ENCODE peak calls at places on chromosomes 11 and 22, in four cellular contexts. S, B, U and H are unnamed samples.

GRCh38 chr11:46528445-46529085 is 65.3 kb downstream of the AMBRA1 start:
- DNase-seq in S (no peak), B (no peak), U (no peak), H (no peak)

GRCh38 chr22:42970029-42970428 is 44.9 kb downstream of the PACSIN2 start:
- DNase-seq in S (no peak), B (no peak), U (no peak), H (no peak)

GRCh38 chr22:32830957-32831356 is 29.5 kb downstream of the TIMP3 start:
- DNase-seq in S (no peak), B (no peak), U (no peak), H (no peak)

GRCh38 chr11:22304337-22304961 is 33.7 kb upstream of the SLC17A6 start:
- DNase-seq in S (peak), B (peak), U (no peak), H (no peak)

GRCh38 chr11:46520971-46521745 is 72.7 kb downstream of the AMBRA1 start:
- DNase-seq in S (no peak), B (no peak), U (no peak), H (no peak)

GRCh38 chr22:40819741-40820140 is 595 bp upstream of the SLC25A17 start:
- DNase-seq in S (no peak), B (no peak), U (no peak), H (no peak)

GRCh38 chr11:10762185-10762584 is 11.1 kb downstream of the CTR9 start:
- DNase-seq in S (no peak), B (no peak), U (peak), H (no peak)

GRCh38 chr11:59012942-59013256 is 73.2 kb upstream of the GLYATL1B start:
- DNase-seq in S (no peak), B (no peak), U (no peak), H (no peak)

GRCh38 chr22:49586244-49586748 is 241.4 kb downstream of the BRD1 start:
- DNase-seq in S (no peak), B (peak), U (no peak), H (no peak)

GRCh38 chr11:68749501-68750196 is 1.7 kb downstream of the TESMIN start:
- DNase-seq in S (no peak), B (no peak), U (no peak), H (peak)

GRCh38 chr22:23032681-23033080 is 37.6 kb upstream of the GNAZ start:
- DNase-seq in S (no peak), B (no peak), U (no peak), H (no peak)

GRCh38 chr22:24027389-24027980 is 16.4 kb downstream of the CABIN1 start:
- DNase-seq in S (no peak), B (no peak), U (no peak), H (no peak)

GRCh38 chr11:72642815-72643511 is 31.3 kb downstream of the PDE2A start:
- DNase-seq in S (peak), B (no peak), U (no peak), H (peak)

GRCh38 chr11:78313181-78313788 is 104.3 kb downstream of the GAB2 start:
- DNase-seq in S (no peak), B (peak), U (no peak), H (no peak)

GRCh38 chr22:45576273-45576625 is 73.6 kb downstream of the FBLN1 start:
- DNase-seq in S (no peak), B (no peak), U (no peak), H (no peak)

GRCh38 chr11:95495722-95496121 is 264.7 kb upstream of the SESN3 start:
- DNase-seq in S (no peak), B (no peak), U (no peak), H (no peak)

GRCh38 chr22:31148953-31149627 is 8.8 kb upstream of the PLA2G3 start:
- DNase-seq in S (peak), B (peak), U (no peak), H (peak)

GRCh38 chr11:27722945-27723344 is 22.7 kb upstream of the BDNF start:
- DNase-seq in S (no peak), B (no peak), U (no peak), H (peak)

GRCh38 chr11:108511851-108512474 is 13.8 kb upstream of the POGLUT3 start:
- DNase-seq in S (no peak), B (no peak), U (no peak), H (no peak)

GRCh38 chr11:95363189-95363588 is 132.2 kb upstream of the SESN3 start:
- DNase-seq in S (no peak), B (no peak), U (no peak), H (no peak)

GRCh38 chr11:44698228-44698923 is 28.4 kb upstream of the TSPAN18 start:
- DNase-seq in S (no peak), B (no peak), U (no peak), H (no peak)

GRCh38 chr11:123450593-123450992 is 20.5 kb downstream of the GRAMD1B start:
- DNase-seq in S (no peak), B (no peak), U (no peak), H (no peak)

GRCh38 chr11:19389787-19390303 is 149.1 kb upstream of the E2F8 start:
- DNase-seq in S (no peak), B (peak), U (no peak), H (no peak)

GRCh38 chr22:38327396-38327795 is 10.2 kb upstream of the CSNK1E start:
- DNase-seq in S (no peak), B (no peak), U (no peak), H (no peak)

GRCh38 chr11:60854140-60854846 is 1.5 kb downstream of the PTGDR2 start:
- DNase-seq in S (peak), B (no peak), U (no peak), H (no peak)

GRCh38 chr11:69637601-69637955 is 3.4 kb upstream of the CCND1 start:
- DNase-seq in S (no peak), B (no peak), U (no peak), H (peak)

GRCh38 chr11:11380883-11381282 is 27.8 kb upstream of the CSNK2A3 start:
- DNase-seq in S (no peak), B (no peak), U (no peak), H (no peak)

GRCh38 chr11:45620243-45620642 is 45.2 kb downstream of the CHST1 start:
- DNase-seq in S (no peak), B (no peak), U (no peak), H (no peak)

GRCh38 chr22:22942511-22943329 is 55.1 kb downstream of the IGLL5 start:
- DNase-seq in S (peak), B (peak), U (peak), H (peak)

GRCh38 chr11:76073716-76074115 is 132.6 kb downstream of the WNT11 start:
- DNase-seq in S (no peak), B (no peak), U (no peak), H (no peak)

DNA sequence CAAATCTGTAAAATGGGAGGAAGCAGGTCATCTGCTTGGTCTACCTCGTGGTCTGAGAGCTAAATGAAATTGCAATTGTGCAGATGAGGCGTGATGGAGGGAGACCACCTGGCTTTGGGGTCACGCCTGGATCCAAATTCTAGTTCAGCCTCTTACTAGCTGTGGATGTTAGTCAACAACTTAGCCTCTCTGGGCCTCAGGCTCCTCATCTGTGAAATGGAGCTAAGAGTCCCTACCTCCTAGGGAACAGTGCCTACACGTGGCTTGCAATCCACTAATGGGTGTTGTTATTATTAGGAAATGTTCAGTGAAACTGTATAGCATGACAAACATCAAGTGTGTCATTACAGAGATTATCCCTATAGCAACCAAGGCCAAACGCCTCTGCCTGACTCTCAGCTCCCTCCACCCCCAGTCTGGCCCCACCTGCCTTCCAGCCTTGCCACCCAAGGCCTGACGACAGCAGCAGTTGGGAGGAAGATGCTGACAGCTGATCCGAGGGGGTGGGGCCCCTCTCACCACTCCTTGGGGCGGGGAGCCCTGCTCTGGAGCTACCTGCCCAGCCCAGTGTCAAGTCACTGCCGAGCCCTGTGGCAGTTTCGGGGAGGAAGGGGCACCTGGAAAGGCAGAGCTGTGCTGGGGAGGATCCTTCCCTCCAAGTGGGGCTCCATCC is 1.7 kb upstream of the RHOD start:
- DNase-seq in S (peak), B (peak), U (no peak), H (no peak)
- TF ChIP-seq CREB1 in S (no peak), B (peak), U (no peak), H (no peak)

DNA sequence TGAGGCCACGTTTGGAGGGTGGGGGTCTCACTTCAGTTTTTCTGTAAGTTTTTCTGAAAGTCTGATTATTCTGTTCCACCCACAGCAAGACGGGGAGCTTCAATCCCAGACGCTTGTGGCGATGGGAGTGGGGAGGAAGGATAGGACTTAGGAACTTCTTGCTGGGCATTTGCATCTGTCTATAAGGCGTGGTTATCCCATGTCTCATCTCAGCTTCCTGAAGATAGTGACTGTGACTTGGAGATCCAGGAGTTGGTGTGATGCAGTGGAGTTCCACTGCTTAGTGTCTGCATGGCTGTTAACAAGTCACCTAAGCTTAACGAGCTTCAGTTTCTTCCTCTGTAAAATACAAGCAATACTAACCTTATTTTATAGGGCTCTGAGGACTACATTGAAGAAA is 58.9 kb upstream of the BARX2 start:
- DNase-seq in S (no peak), B (no peak), U (no peak), H (no peak)
- TF ChIP-seq TCF7 in S (no peak), B (no peak), U (no peak), H (no peak)

DNA sequence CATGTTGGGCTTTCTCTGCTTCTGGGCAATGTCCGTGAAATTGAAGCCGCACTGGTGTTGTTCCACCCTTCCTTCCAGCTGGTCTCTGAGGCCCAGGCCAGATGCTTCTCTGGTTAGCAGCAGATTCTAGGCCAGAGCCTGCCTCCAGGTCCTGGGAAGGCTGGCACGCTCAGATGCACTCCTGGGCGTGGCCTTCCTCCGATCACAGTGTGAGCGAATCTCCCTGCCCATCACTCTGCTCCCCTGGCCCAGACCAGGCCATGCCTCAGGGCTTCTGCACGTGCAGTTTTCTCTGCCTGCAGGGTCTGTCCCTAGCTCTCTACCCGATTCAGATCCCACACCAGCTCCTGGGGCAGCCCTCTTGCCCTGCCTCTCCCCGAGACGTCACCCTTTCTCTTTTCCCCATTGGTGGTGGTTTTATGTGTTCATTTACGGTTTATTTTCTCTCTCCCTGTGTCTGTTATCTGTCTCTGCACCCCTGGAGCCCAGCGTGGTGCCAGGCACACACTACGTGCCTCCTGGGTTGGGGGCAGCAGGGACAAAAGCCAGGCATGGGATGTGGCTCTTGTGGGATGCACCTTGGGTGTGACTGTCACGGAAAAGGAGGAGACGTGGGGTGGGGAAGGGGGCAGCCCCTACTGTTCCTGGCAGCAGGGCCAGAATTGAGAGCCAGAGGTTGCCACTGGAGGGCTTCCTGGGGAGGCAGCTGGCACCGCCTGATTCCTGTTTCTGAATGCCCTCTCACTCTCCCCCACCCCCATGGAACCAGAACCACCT is 66.0 kb downstream of the KCNQ1 start:
- DNase-seq in S (peak), B (no peak), U (no peak), H (peak)
- TF ChIP-seq ESRRA in S (no peak), B (no peak), U (no peak), H (no peak)

DNA sequence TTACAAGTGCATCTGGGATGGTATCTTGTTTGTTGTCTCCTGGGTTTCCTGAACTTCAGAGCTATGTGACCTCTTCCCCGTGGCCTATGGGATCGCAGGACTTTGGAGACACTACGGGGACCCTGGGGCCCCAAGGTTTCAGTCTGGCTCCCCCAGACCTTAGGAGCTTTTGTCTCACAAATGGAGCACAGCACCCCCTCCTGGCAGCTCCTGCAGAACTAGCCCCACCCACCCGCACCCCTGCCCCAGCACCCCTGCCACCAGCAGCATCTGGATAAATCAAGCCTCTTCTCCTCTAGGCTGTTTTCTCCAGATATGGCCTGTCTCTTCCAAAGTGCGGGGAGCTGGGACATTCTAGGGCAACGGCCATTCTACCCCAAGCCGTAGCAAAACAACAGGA is 10.4 kb downstream of the RCOR2 start:
- DNase-seq in S (peak), B (no peak), U (no peak), H (peak)
- TF ChIP-seq CREB1 in S (no peak), B (no peak), U (no peak), H (no peak)

DNA sequence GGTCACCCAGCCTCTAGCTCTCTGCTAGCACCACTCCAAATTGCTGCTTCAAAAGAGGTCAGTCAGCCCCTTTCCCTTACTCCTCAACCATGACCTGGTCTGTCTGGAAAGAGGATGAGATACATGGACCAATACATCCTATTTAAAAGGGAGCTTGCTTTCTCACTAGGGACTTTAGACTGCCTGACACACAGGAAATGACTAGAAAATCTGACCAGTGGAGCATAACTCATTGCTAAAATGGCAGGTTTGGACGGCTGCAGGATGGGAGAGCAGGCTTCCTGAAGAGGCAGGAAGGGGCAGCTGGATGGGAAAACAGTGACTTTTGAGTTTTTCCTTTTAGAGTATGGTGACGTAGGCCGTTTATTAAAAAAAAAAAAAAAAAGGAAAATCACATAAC is 25.3 kb downstream of the STIM1 start:
- DNase-seq in S (no peak), B (peak), U (no peak), H (no peak)
- TF ChIP-seq TCF7 in S (no peak), B (no peak), U (no peak), H (no peak)

GRCh38 chr11:49995559-49995958 is 13.2 kb upstream of the OR4C12 start:
- DNase-seq in S (peak), B (peak), U (no peak), H (peak)
- TF ChIP-seq ESRRA in S (no peak), B (no peak), U (no peak), H (no peak)

DNA sequence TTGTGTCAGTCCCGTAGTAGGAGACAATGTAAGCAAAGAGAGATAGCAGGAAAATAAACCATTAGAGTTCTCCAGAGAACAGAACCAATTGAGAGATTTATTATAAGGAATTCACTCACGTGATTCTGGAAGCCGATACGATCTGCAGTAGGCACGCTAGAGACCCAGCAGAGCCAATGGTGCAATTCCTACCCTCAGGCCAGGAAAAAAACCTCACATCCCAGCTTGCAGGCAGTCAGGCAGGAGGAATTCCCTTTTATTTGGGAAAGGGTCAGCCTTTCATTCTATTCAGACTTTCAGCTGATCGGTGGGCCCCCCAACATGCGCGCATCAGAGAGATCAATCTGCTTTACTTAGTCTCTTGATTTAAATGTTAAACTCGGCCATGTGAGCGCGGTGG is 7.3 kb upstream of the PLEKHA7 start:
- DNase-seq in S (no peak), B (no peak), U (no peak), H (peak)
- TF ChIP-seq CREB1 in S (no peak), B (no peak), U (no peak), H (no peak)

DNA sequence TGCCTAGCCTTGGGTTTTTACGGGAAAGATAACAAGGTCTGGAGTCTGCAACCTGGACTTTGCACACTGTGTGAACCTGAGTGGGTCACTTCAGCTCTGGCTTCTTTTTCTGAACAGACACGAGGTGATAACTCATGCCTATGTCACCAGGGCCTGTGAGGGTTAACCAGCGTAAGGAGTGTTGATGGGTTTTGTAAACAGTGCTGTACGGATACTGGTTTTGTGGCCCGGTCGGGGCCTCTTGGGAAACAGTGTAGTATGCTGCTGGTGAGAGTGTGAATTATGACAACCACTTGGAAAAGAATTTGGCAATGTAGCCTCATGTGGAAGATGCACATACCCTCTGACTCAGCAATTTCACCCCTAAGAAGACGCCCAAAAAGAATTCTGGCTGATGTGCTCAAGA is 266.8 kb downstream of the MN1 start:
- DNase-seq in S (no peak), B (peak), U (no peak), H (no peak)
- TF ChIP-seq TCF7 in S (no peak), B (no peak), U (no peak), H (no peak)